ENCODE peak calls at places on chromosomes 13 and 19, in four cellular contexts. C is transverse colon, G is stomach, S is H1. Z is an unnamed sample.

GRCh38 chr13:50589139-50589538 is 254.4 kb downstream of the DLEU7 start:
- DNase-seq in C (no peak), G (no peak), S (no peak), Z (no peak)

GRCh38 chr13:80883545-80883944 is 542.6 kb upstream of the SPRY2 start:
- DNase-seq in C (no peak), G (no peak), S (no peak), Z (no peak)

GRCh38 chr13:82116422-82116989 is 1765.8 kb downstream of the SLITRK1 start:
- DNase-seq in C (no peak), G (no peak), S (no peak), Z (no peak)

GRCh38 chr19:33863436-33863835 is 66.8 kb downstream of the KCTD15 start:
- DNase-seq in C (no peak), G (no peak), S (no peak), Z (no peak)

GRCh38 chr13:43792456-43792855 is 5.7 kb upstream of the ENOX1 start:
- DNase-seq in C (no peak), G (no peak), S (no peak), Z (no peak)

GRCh38 chr13:21006141-21007005 is 55.0 kb downstream of the LATS2 start:
- DNase-seq in C (no peak), G (no peak), S (no peak), Z (peak; percentile 60)

GRCh38 chr19:42216653-42217521 is 590 bp downstream of the DEDD2 start:
- DNase-seq in C (peak; percentile 51), G (peak; percentile 51), S (no peak), Z (peak; percentile 78)

GRCh38 chr19:4374451-4375163 is 25.7 kb downstream of the SH3GL1 start:
- DNase-seq in C (peak; percentile 70), G (peak; percentile 73), S (no peak), Z (peak; percentile 93)

GRCh38 chr19:40744554-40745401 is 5.5 kb downstream of the ACTMAP start:
- DNase-seq in C (no peak), G (no peak), S (no peak), Z (no peak)

GRCh38 chr13:44930907-44931676 is 58.2 kb downstream of the NUFIP1 start:
- DNase-seq in C (no peak), G (no peak), S (no peak), Z (no peak)

GRCh38 chr19:29170554-29170953 is 42.4 kb downstream of the UQCRFS1 start:
- DNase-seq in C (no peak), G (no peak), S (no peak), Z (no peak)

GRCh38 chr13:97875911-97876310 is 77.6 kb upstream of the IPO5 start:
- DNase-seq in C (no peak), G (no peak), S (no peak), Z (no peak)

GRCh38 chr13:87208636-87209035 is 462.5 kb upstream of the SLITRK5 start:
- DNase-seq in C (no peak), G (no peak), S (no peak), Z (no peak)

GRCh38 chr13:94433055-94433947 is 46.2 kb downstream of the DCT start:
- DNase-seq in C (peak; percentile 21), G (no peak), S (peak; percentile 9), Z (no peak)

GRCh38 chr19:7637374-7638256 is 705 bp downstream of the STXBP2 start:
- DNase-seq in C (peak; percentile 59), G (peak; percentile 73), S (no peak), Z (no peak)

GRCh38 chr13:95360464-95361097 is 59.3 kb upstream of the ABCC4 start:
- DNase-seq in C (no peak), G (no peak), S (no peak), Z (peak; percentile 0)

GRCh38 chr19:29596885-29597525 is 9.1 kb upstream of the POP4 start:
- DNase-seq in C (no peak), G (no peak), S (no peak), Z (no peak)

GRCh38 chr13:75485286-75486062 is 3.5 kb upstream of the TBC1D4 start:
- DNase-seq in C (no peak), G (no peak), S (no peak), Z (no peak)

GRCh38 chr19:47143322-47144073 is 12.9 kb downstream of the SAE1 start:
- DNase-seq in C (peak; percentile 9), G (no peak), S (no peak), Z (peak; percentile 90)

GRCh38 chr19:38361633-38362075 is 12.7 kb upstream of the PSMD8 start:
- DNase-seq in C (peak; percentile 79), G (peak; percentile 77), S (peak; percentile 78), Z (peak; percentile 79)

GRCh38 chr13:95420501-95420900 is 119.2 kb upstream of the ABCC4 start:
- DNase-seq in C (no peak), G (no peak), S (no peak), Z (no peak)

GRCh38 chr19:5804516-5805464 is at the start of gene NRTN:
- DNase-seq in C (peak; percentile 67), G (peak; percentile 69), S (no peak), Z (peak; percentile 71)

GRCh38 chr19:57769345-57770131 is at the start of gene ZNF586:
- DNase-seq in C (peak; percentile 90), G (peak; percentile 90), S (peak; percentile 89), Z (peak; percentile 93)

GRCh38 chr19:53868091-53868891 is 608 bp downstream of the MYADM start:
- DNase-seq in C (peak; percentile 69), G (peak; percentile 44), S (no peak), Z (peak; percentile 89)

GRCh38 chr13:83532809-83533208 is 349.5 kb downstream of the SLITRK1 start:
- DNase-seq in C (no peak), G (no peak), S (no peak), Z (peak; percentile 30)

GRCh38 chr13:78298657-78299056 is 304.7 kb downstream of the POU4F1 start:
- DNase-seq in C (no peak), G (no peak), S (no peak), Z (no peak)

GRCh38 chr19:2330632-2331284 is 2.3 kb downstream of the SPPL2B start:
- DNase-seq in C (peak; percentile 93), G (peak; percentile 74), S (no peak), Z (no peak)

GRCh38 chr19:49594157-49595005 is 3.4 kb downstream of the PRR12 start:
- DNase-seq in C (no peak), G (no peak), S (no peak), Z (no peak)

GRCh38 chr13:102055116-102055515 is 346.7 kb downstream of the FGF14 start:
- DNase-seq in C (no peak), G (no peak), S (no peak), Z (no peak)

GRCh38 chr13:75513271-75513670 is 24.4 kb downstream of the COMMD6 start:
- DNase-seq in C (no peak), G (no peak), S (no peak), Z (no peak)

GRCh38 chr19:10899171-10899653 is 27.9 kb downstream of the CARM1 start:
- DNase-seq in C (peak; percentile 92), G (peak; percentile 85), S (no peak), Z (no peak)

GRCh38 chr13:27956576-27957300 is 12.4 kb downstream of the CDX2 start:
- DNase-seq in C (no peak), G (no peak), S (no peak), Z (no peak)

GRCh38 chr13:51856998-51857397 is 4.8 kb upstream of the CCDC70 start:
- DNase-seq in C (no peak), G (no peak), S (no peak), Z (no peak)

GRCh38 chr13:42211704-42212103 is 60.2 kb upstream of the AKAP11 start:
- DNase-seq in C (no peak), G (no peak), S (no peak), Z (no peak)

GRCh38 chr19:55461259-55461973 is at the start of gene ISOC2:
- DNase-seq in C (peak; percentile 100), G (peak; percentile 100), S (peak; percentile 100), Z (peak; percentile 100)

GRCh38 chr19:3034194-3034844 is 5.2 kb upstream of the TLE2 start:
- DNase-seq in C (no peak), G (no peak), S (no peak), Z (no peak)

GRCh38 chr19:44942067-44942571 is at the start of gene APOC4:
- DNase-seq in C (no peak), G (no peak), S (no peak), Z (no peak)

GRCh38 chr19:32869369-32870153 is at the start of gene SLC7A9:
- DNase-seq in C (no peak), G (peak; percentile 17), S (no peak), Z (peak; percentile 19)

GRCh38 chr13:47474845-47475244 is 526.2 kb downstream of the SUCLA2 start:
- DNase-seq in C (no peak), G (no peak), S (no peak), Z (no peak)
- TF ChIP-seq EP300 in C (no peak), G (no peak), S (no peak), Z (no peak)

GRCh38 chr13:40352807-40353562 is 313.5 kb downstream of the FOXO1 start:
- DNase-seq in C (no peak), G (no peak), S (no peak), Z (peak; percentile 74)

GRCh38 chr13:40355126-40355719 is 311.2 kb downstream of the FOXO1 start:
- DNase-seq in C (no peak), G (no peak), S (no peak), Z (no peak)

GRCh38 chr13:40350283-40350992 is 316.0 kb downstream of the FOXO1 start:
- DNase-seq in C (no peak), G (no peak), S (no peak), Z (no peak)

GRCh38 chr13:40351537-40352384 is 314.7 kb downstream of the FOXO1 start:
- DNase-seq in C (no peak), G (no peak), S (no peak), Z (no peak)

GRCh38 chr13:40352385-40352778 is 314.1 kb downstream of the FOXO1 start:
- DNase-seq in C (no peak), G (no peak), S (no peak), Z (peak; percentile 83)
- TF ChIP-seq EP300 in C (no peak), G (peak; percentile 98), S (no peak), Z (peak; percentile 63)

GRCh38 chr19:35744688-35745327 is 410 bp downstream of the U2AF1L4 start:
- DNase-seq in C (peak; percentile 97), G (peak; percentile 96), S (peak; percentile 81), Z (peak; percentile 99)
- TF ChIP-seq EP300 in C (no peak), G (no peak), S (no peak), Z (no peak)

GRCh38 chr19:1269478-1270167 is 491 bp downstream of the CIRBP start:
- DNase-seq in C (peak; percentile 89), G (peak; percentile 86), S (no peak), Z (peak; percentile 95)
- TF ChIP-seq EP300 in C (peak; percentile 30), G (peak; percentile 22), S (no peak), Z (no peak)

GRCh38 chr13:106888148-106888547 is 320.2 kb upstream of the ARGLU1 start:
- DNase-seq in C (no peak), G (no peak), S (no peak), Z (no peak)
- TF ChIP-seq EP300 in C (no peak), G (no peak), S (no peak), Z (no peak)

Z was measured in sigmoid colon.